ENCODE peak calls at places on chromosomes 1 and 21, in six cellular contexts. C is left lung; K is A549; W is RWPE1; J is CD8-positive, alpha-beta T cell; S is esophagus squamous epithelium. Y is an unnamed sample.

GRCh38 chr1:218284917-218285635 is at the start of gene RRP15:
- DNase-seq in K (peak), C (peak), S (peak), W (peak), J (peak), Y (peak)

GRCh38 chr1:218424528-218424927 is 79.4 kb downstream of the TGFB2 start:
- DNase-seq in W (no peak), C (no peak), K (no peak), S (no peak), J (no peak), Y (no peak)

GRCh38 chr1:170533331-170533730 is 1.4 kb downstream of the GORAB start:
- DNase-seq in W (no peak), S (no peak), K (no peak), C (no peak), J (no peak), Y (no peak)

GRCh38 chr1:108089482-108089881 is 110.7 kb downstream of the SLC25A24 start:
- DNase-seq in S (no peak), W (no peak), J (no peak), K (no peak), C (no peak), Y (no peak)

GRCh38 chr1:31007462-31007991 is 58.0 kb downstream of the PUM1 start:
- DNase-seq in J (no peak), K (no peak), S (no peak), C (no peak), W (peak), Y (no peak)

GRCh38 chr1:200674838-200675587 is 5.3 kb upstream of the DDX59 start:
- DNase-seq in K (no peak), J (no peak), S (no peak), C (no peak), W (peak), Y (no peak)

GRCh38 chr1:44812822-44813543 is 4.7 kb downstream of the BTBD19 start:
- DNase-seq in J (peak), C (peak), W (no peak), S (no peak), K (no peak), Y (no peak)

GRCh38 chr1:199759268-199759724 is 268.2 kb upstream of the NR5A2 start:
- DNase-seq in W (peak), C (no peak), S (no peak), K (peak), J (no peak), Y (no peak)

GRCh38 chr1:69494171-69494570 is 73.6 kb upstream of the LRRC7 start:
- DNase-seq in W (peak), J (no peak), C (no peak), S (no peak), K (no peak), Y (no peak)

GRCh38 chr1:172476218-172476811 is 32.4 kb upstream of the PIGC start:
- DNase-seq in C (no peak), W (peak), K (no peak), J (no peak), S (no peak), Y (no peak)

GRCh38 chr1:45753248-45754037 is 3.0 kb upstream of the IPP start:
- DNase-seq in S (no peak), W (no peak), J (no peak), K (no peak), C (no peak), Y (no peak)

GRCh38 chr1:160096491-160097116 is 1.8 kb downstream of the IGSF8 start:
- DNase-seq in W (peak), K (no peak), J (no peak), S (no peak), C (no peak), Y (no peak)

GRCh38 chr1:53625766-53626520 is 113.0 kb downstream of the GLIS1 start:
- DNase-seq in K (no peak), S (no peak), J (peak), C (no peak), W (no peak), Y (no peak)

GRCh38 chr21:17848228-17848627 is 29.1 kb upstream of the C21orf91 start:
- DNase-seq in S (no peak), K (no peak), J (no peak), C (no peak), W (peak), Y (peak)

DNA sequence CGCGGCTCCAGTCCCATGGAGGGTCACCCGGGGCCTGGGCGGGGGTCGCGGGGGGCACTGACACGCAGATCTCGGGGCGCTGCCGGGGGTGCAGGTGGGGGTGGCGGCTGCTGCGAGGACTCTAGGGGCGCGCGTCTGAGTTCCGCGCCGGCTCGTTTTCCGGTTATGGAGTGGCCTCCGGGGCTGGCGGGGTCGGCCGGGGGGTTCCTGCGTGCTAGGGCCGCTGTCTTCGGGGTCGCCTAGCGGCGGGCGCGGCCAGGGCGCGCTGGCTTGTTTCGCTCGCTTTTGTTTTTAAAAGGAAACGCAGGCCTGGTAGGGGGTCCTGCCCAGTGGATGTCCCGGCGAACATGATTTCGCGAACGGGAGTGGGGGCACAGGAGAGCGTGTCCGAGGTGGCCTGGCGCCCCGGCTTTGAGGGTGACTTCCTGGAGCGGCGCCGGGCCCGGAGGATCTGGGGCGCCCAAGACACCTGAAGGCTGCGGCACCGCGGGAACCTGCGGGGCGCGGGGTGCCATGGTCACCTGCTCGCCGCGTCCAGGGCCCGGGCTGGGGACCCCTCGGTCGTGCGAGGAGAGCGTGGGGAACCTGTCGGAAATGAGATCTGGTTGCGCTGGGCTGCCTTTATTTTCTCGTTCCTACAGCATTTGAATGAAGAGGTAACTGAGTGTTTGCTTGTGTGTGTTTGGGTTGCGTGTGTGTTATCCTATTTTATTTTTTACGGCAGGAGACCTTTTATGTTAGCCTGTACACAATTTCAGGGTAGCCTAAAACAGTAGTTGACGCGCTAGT is 618 bp downstream of the ETS2 start:
- DNase-seq in K (no peak), S (no peak), C (peak), J (peak), W (no peak), Y (no peak)
- TF ChIP-seq CTCF in K (no peak), S (no peak), C (no peak), J (no peak), W (no peak), Y (no peak)

GRCh38 chr1:226655251-226656163 is 83.6 kb downstream of the ITPKB start:
- DNase-seq in K (no peak), W (no peak), J (no peak), C (peak), S (no peak), Y (no peak)
- H3K27ac ChIP-seq in K (no peak), W (peak), J (no peak), C (peak), S (no peak), Y (no peak)

GRCh38 chr1:14366361-14367018 is 232.0 kb upstream of the KAZN start:
- DNase-seq in S (no peak), W (no peak), J (no peak), C (peak), K (no peak), Y (peak)
- TF ChIP-seq CTCF in S (no peak), W (no peak), J (no peak), C (no peak), K (no peak), Y (no peak)

GRCh38 chr1:116153692-116154031 is 42.5 kb downstream of the MAB21L3 start:
- DNase-seq in W (no peak), C (no peak), J (no peak), K (no peak), S (no peak), Y (no peak)

GRCh38 chr1:116152950-116153691 is 41.9 kb downstream of the MAB21L3 start:
- DNase-seq in J (no peak), S (no peak), W (no peak), K (no peak), C (no peak), Y (no peak)

GRCh38 chr1:116154536-116154935 is 43.3 kb downstream of the MAB21L3 start:
- DNase-seq in S (no peak), K (no peak), J (no peak), C (no peak), W (no peak), Y (no peak)

GRCh38 chr1:116151739-116152576 is 40.8 kb downstream of the MAB21L3 start:
- DNase-seq in K (peak), S (no peak), J (peak), W (peak), C (peak), Y (peak)

GRCh38 chr1:116152577-116152943 is 41.4 kb downstream of the MAB21L3 start:
- DNase-seq in K (no peak), C (no peak), W (no peak), J (no peak), S (no peak), Y (no peak)
- H3K27ac ChIP-seq in K (peak), C (peak), W (peak), J (no peak), S (peak), Y (peak)

GRCh38 chr1:1664941-1665814 is 6.4 kb upstream of the CDK11B start:
- DNase-seq in W (no peak), K (no peak), C (peak), S (no peak), J (no peak), Y (no peak)

GRCh38 chr1:1669468-1670440 is 10.9 kb upstream of the CDK11B start:
- DNase-seq in K (no peak), C (peak), S (no peak), J (no peak), W (no peak), Y (no peak)

GRCh38 chr1:1666526-1666925 is 7.7 kb upstream of the CDK11B start:
- DNase-seq in C (peak), K (no peak), J (no peak), W (no peak), S (no peak), Y (no peak)

GRCh38 chr1:1670866-1671265 is 12.1 kb upstream of the CDK11B start:
- DNase-seq in C (peak), S (no peak), W (no peak), K (no peak), J (no peak), Y (peak)

DNA sequence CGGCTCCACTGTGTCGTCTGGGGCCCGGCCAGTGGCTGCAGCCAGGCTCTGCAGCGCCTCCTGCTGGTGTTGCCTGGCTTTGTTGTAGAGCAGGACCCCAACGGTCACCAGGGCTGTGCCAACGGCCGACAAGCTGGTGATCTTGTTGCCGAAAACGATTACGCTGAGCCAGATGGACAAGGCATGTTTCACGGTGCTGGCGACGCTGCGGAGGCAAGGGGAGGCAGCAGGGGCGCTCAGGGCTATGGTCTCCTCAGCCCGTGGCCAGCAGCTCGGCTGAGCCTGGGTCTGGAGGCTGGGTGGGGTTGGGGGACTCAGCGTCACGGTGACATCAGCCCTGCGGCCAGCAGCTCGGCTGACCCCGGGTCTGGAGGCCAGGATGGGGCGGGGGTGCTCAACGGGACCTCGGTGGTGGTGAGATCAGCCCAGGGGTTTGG is 7.0 kb upstream of the CDK11B start:
- DNase-seq in J (peak), S (no peak), W (no peak), C (peak), K (no peak), Y (no peak)
- TF ChIP-seq CTCF in J (peak), S (peak), W (peak), C (peak), K (peak), Y (peak)

DNA sequence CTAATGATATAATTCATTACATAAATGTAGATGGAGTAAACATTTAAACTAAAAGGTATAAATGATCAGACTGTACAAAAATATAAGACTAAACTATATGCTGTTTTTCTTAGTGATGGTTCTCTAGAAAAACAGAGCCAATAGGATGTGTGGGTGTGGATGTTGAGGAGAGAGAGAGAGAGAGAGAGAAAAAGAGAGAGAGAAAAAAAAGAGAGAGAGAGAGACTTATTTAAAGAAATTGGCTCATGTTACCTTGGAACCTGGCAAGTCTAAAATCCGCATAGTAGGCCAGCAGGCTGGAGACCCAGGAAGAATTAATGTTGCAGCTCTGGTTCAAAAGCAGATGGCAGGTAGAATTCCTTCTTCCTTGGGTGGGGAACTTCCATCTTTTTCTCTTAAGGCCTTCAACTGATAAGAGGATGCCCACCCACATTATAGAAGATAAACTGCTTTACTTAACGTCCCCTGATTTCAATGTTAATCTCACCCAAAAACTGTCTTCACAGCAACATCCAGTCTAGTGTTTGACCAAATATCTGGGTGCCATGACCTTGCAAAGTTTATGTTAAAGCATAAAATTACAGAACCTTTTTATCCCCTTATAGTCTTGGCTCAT is 74.3 kb upstream of the KCNJ15 start:
- DNase-seq in K (no peak), J (no peak), S (no peak), C (no peak), W (no peak), Y (no peak)
- H3K27ac ChIP-seq in K (no peak), J (no peak), S (no peak), C (no peak), W (no peak), Y (no peak)

Y was measured in dorsolateral prefrontal cortex.